ENCODE peak calls at places on chromosomes 11 and 22, in six cellular contexts. M is epithelial cell of esophagus, F is endodermal cell, W is A549, T is AG09319, S is IMR-90. B is an unnamed sample.
A peak's percentile ranks its signal among the peaks of the same experiment; 100 is the strongest.

GRCh38 chr11:66277475-66278391 is at the start of gene CNIH2:
- DNase-seq in M (no peak), F (peak; percentile 83), W (peak; percentile 56), T (no peak), S (no peak), B (no peak)

GRCh38 chr22:47759909-47760308 is 997.5 kb downstream of the TBC1D22A start:
- DNase-seq in M (no peak), F (no peak), W (no peak), T (no peak), S (no peak), B (no peak)

GRCh38 chr11:44631831-44632230 is 66.4 kb downstream of the CD82 start:
- DNase-seq in M (no peak), F (no peak), W (no peak), T (no peak), S (no peak), B (no peak)

GRCh38 chr22:43737150-43737828 is 74.8 kb downstream of the EFCAB6 start:
- DNase-seq in M (no peak), F (no peak), W (no peak), T (no peak), S (no peak), B (no peak)

GRCh38 chr11:75325713-75326438 is 25.6 kb downstream of the ARRB1 start:
- DNase-seq in M (peak; percentile 97), F (no peak), W (peak; percentile 83), T (no peak), S (peak; percentile 97), B (no peak)

GRCh38 chr11:17475666-17476316 is 854 bp downstream of the ABCC8 start:
- DNase-seq in M (no peak), F (peak; percentile 73), W (no peak), T (no peak), S (no peak), B (peak; percentile 12)

GRCh38 chr22:35539487-35539886 is 1.1 kb upstream of the RASD2 start:
- DNase-seq in M (no peak), F (no peak), W (no peak), T (no peak), S (no peak), B (no peak)

GRCh38 chr11:2207773-2208621 is 36.4 kb upstream of the TH start:
- DNase-seq in M (no peak), F (no peak), W (no peak), T (no peak), S (no peak), B (peak; percentile 7)

GRCh38 chr22:23829845-23830372 is 8.9 kb downstream of the DERL3 start:
- DNase-seq in M (no peak), F (no peak), W (no peak), T (peak; percentile 84), S (peak; percentile 92), B (no peak)

GRCh38 chr22:42338502-42338901 is 68.0 kb upstream of the TCF20 start:
- DNase-seq in M (no peak), F (no peak), W (no peak), T (no peak), S (no peak), B (no peak)

GRCh38 chr11:44066732-44067131 is 662 bp downstream of the ACCS start:
- DNase-seq in M (peak; percentile 79), F (peak; percentile 44), W (no peak), T (peak; percentile 14), S (peak; percentile 69), B (no peak)

GRCh38 chr11:116510886-116511650 is 261.7 kb downstream of the BUD13 start:
- DNase-seq in M (no peak), F (peak; percentile 58), W (no peak), T (no peak), S (no peak), B (no peak)

GRCh38 chr11:119316017-119316728 is 757 bp downstream of the MCAM start:
- DNase-seq in M (peak; percentile 39), F (peak; percentile 68), W (no peak), T (no peak), S (no peak), B (no peak)

GRCh38 chr11:64455436-64456261 is 96.7 kb downstream of the RPS6KA4 start:
- DNase-seq in M (no peak), F (no peak), W (no peak), T (no peak), S (no peak), B (no peak)

GRCh38 chr11:22037505-22037904 is 155.4 kb upstream of the ANO5 start:
- DNase-seq in M (no peak), F (peak; percentile 55), W (no peak), T (no peak), S (no peak), B (no peak)

GRCh38 chr22:20523118-20523983 is 15.9 kb downstream of the MED15 start:
- DNase-seq in M (no peak), F (no peak), W (no peak), T (no peak), S (peak; percentile 59), B (no peak)

GRCh38 chr11:77413850-77414249 is 60.0 kb downstream of the PAK1 start:
- DNase-seq in M (no peak), F (no peak), W (no peak), T (no peak), S (no peak), B (no peak)

GRCh38 chr22:43136255-43136654 is 6.9 kb downstream of the MCAT start:
- DNase-seq in M (peak; percentile 48), F (peak; percentile 82), W (peak; percentile 65), T (no peak), S (peak; percentile 30), B (peak; percentile 45)

GRCh38 chr22:44755956-44756361 is 3.6 kb downstream of the ARHGAP8 start:
- DNase-seq in M (peak; percentile 90), F (peak; percentile 77), W (no peak), T (no peak), S (no peak), B (peak; percentile 42)

GRCh38 chr22:44755000-44755399 is 2.6 kb downstream of the ARHGAP8 start:
- DNase-seq in M (no peak), F (no peak), W (no peak), T (no peak), S (no peak), B (no peak)

GRCh38 chr22:44753189-44754042 is 1.0 kb downstream of the ARHGAP8 start:
- DNase-seq in M (peak; percentile 71), F (peak; percentile 69), W (no peak), T (peak; percentile 18), S (peak; percentile 81), B (no peak)

GRCh38 chr22:44752285-44753188 is at the start of gene ARHGAP8:
- DNase-seq in M (peak; percentile 53), F (peak; percentile 93), W (peak; percentile 27), T (no peak), S (no peak), B (peak; percentile 64)

GRCh38 chr22:44755418-44755817 is 3.0 kb downstream of the ARHGAP8 start:
- DNase-seq in M (no peak), F (no peak), W (no peak), T (no peak), S (no peak), B (no peak)
- TF ChIP-seq CTCF in M (no peak), F (no peak), W (no peak), T (no peak), S (no peak), B (no peak)

GRCh38 chr22:50544746-50545253 is 899 bp upstream of the KLHDC7B start:
- DNase-seq in M (peak; percentile 93), F (no peak), W (no peak), T (no peak), S (no peak), B (no peak)

GRCh38 chr22:50544078-50544745 is 1.5 kb upstream of the KLHDC7B start:
- DNase-seq in M (peak; percentile 71), F (peak; percentile 95), W (peak; percentile 85), T (no peak), S (peak; percentile 49), B (peak; percentile 76)

GRCh38 chr22:50547231-50547851 is 1.6 kb downstream of the KLHDC7B start:
- DNase-seq in M (no peak), F (no peak), W (no peak), T (no peak), S (no peak), B (no peak)

GRCh38 chr22:50546326-50547230 is 879 bp downstream of the KLHDC7B start:
- DNase-seq in M (no peak), F (peak; percentile 45), W (no peak), T (no peak), S (no peak), B (no peak)

DNA sequence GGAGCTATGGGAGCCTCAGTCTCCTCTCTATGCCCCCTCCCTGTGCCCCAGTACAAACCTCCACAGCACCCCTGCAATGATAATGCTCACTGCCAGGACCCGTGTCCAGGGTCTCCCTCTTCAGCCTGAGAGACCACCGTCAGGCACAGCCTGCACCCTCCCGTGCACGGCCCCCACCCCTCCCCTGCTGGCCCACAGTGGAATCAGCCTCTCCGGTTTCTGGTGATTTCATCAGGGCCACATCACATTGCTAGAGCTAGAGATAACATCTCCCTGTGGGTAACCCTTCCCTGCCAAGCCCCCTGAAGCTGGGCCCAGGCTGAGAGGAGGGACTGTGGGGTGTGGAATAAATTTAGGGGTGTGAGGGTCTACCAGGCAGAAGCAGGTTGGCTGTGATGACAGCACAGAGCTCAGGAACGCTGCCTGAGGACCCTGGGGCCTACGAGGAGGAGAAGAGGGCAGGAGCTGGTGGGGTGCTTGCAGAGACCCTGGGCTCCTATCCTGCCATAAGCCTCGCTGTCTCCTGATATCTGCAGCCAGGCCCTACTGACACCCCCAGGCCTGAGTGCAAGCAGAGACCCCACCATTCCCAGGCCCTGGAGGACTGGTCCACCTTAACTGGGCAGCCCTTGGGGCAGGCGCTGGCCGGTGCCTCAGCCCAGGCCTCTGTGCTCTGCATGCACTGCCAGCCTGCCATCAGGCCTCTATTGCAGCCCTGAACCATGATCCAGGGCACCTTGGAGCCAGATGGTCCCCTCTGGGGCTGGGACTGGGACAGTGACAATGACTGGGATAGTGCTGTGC is at the start of gene KLHDC7B:
- DNase-seq in M (no peak), F (no peak), W (no peak), T (no peak), S (peak; percentile 35), B (no peak)
- TF ChIP-seq CTCF in M (peak; percentile 5), F (peak; percentile 10), W (no peak), T (no peak), S (peak; percentile 10), B (no peak)

DNA sequence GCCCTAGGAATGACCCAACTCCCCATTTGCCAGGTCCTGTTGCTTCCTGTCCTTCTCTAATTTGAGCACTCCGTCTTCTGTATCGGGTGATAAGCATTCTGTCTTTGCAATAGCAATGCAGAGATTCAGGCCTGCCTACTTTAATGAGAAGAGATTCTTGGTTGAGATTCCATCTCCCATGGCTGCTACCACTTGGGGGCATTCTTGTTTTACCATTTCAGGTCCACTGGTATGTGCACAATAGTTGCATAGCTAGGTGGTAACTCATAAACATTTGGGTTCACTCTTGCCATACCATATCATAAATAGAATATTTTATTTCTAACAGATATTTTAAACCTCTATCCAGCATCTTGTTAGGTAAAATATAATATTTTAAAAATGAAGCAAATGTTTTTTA is 34.4 kb upstream of the CALCB start:
- DNase-seq in M (peak; percentile 66), F (no peak), W (no peak), T (no peak), S (peak; percentile 15), B (no peak)
- TF ChIP-seq CTCF in M (peak; percentile 51), F (peak; percentile 50), W (no peak), T (peak; percentile 10), S (peak; percentile 30), B (no peak)

DNA sequence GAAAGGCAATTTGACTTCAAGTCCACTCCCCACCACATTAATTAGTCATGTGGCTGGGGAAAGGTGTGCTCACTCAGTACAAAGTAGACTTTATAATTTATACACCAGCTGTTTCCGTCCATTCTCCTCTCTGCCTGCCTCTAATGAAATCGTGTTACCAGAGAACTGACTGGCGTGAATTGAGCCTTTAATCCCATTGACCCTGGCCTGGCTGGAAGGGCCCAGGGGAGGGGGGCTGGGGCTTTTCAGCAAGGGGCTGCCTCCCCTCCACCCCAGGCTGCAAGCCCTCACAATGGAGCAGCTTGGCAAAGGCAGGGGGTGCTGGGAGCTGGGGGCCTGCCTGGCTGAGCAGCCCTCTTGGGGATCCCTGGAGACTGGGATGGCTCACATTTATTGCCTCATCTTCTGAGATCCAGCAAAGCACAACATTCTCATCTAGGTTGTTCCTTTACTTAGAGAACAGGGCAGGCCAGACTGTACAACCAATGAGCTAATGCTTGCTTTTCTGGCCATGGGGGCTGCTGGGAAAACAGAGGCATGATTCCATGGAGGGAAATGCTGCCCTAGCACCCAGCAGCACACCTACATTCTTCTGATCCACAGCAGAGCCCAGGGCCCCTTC is 25.9 kb upstream of the LMO1 start:
- DNase-seq in M (no peak), F (peak; percentile 46), W (no peak), T (no peak), S (no peak), B (no peak)
- TF ChIP-seq CTCF in M (no peak), F (no peak), W (no peak), T (no peak), S (no peak), B (no peak)